ENCODE peak calls at places on chromosomes 6 and 20, in nine cellular contexts. One of them, this sample, is unnamed.

GRCh38 chr6:291697-292505 is at the start of gene DUSP22:
- DNase-seq in cardiac fibroblast: peak
- DNase-seq in neural progenitor cell: peak
- DNase-seq in IMR-90: peak
- DNase-seq in left ventricle myocardium inferior: peak
- DNase-seq in WERI-Rb-1: peak
- DNase-seq in mucosa of descending colon: peak
- DNase-seq in astrocyte of the cerebellum: peak
- DNase-seq in body of pancreas: peak
- DNase-seq in this sample: no peak

GRCh38 chr6:133610271-133610840 is 278.6 kb upstream of the TCF21 start:
- DNase-seq in cardiac fibroblast: peak
- DNase-seq in neural progenitor cell: no peak
- DNase-seq in IMR-90: peak
- DNase-seq in left ventricle myocardium inferior: no peak
- DNase-seq in WERI-Rb-1: no peak
- DNase-seq in mucosa of descending colon: no peak
- DNase-seq in astrocyte of the cerebellum: no peak
- DNase-seq in body of pancreas: no peak
- DNase-seq in this sample: no peak

GRCh38 chr6:42075159-42075838 is 25.0 kb downstream of the TAF8 start:
- DNase-seq in cardiac fibroblast: peak
- DNase-seq in neural progenitor cell: peak
- DNase-seq in IMR-90: peak
- DNase-seq in left ventricle myocardium inferior: peak
- DNase-seq in WERI-Rb-1: peak
- DNase-seq in mucosa of descending colon: peak
- DNase-seq in astrocyte of the cerebellum: peak
- DNase-seq in body of pancreas: peak
- DNase-seq in this sample: no peak

GRCh38 chr6:133856911-133857310 is 32.0 kb upstream of the TCF21 start:
- DNase-seq in cardiac fibroblast: no peak
- DNase-seq in neural progenitor cell: no peak
- DNase-seq in IMR-90: no peak
- DNase-seq in left ventricle myocardium inferior: no peak
- DNase-seq in WERI-Rb-1: no peak
- DNase-seq in mucosa of descending colon: no peak
- DNase-seq in astrocyte of the cerebellum: no peak
- DNase-seq in body of pancreas: no peak
- DNase-seq in this sample: no peak

GRCh38 chr6:149012040-149012545 is 265.3 kb downstream of the UST start:
- DNase-seq in cardiac fibroblast: peak
- DNase-seq in neural progenitor cell: no peak
- DNase-seq in IMR-90: peak
- DNase-seq in left ventricle myocardium inferior: no peak
- DNase-seq in WERI-Rb-1: no peak
- DNase-seq in mucosa of descending colon: peak
- DNase-seq in astrocyte of the cerebellum: peak
- DNase-seq in body of pancreas: no peak
- DNase-seq in this sample: no peak

GRCh38 chr20:48901326-48901725 is 20.2 kb upstream of the ARFGEF2 start:
- DNase-seq in cardiac fibroblast: no peak
- DNase-seq in neural progenitor cell: no peak
- DNase-seq in IMR-90: no peak
- DNase-seq in left ventricle myocardium inferior: no peak
- DNase-seq in WERI-Rb-1: no peak
- DNase-seq in mucosa of descending colon: no peak
- DNase-seq in astrocyte of the cerebellum: no peak
- DNase-seq in body of pancreas: no peak
- DNase-seq in this sample: no peak

GRCh38 chr6:169042061-169042460 is 211.6 kb downstream of the THBS2 start:
- DNase-seq in cardiac fibroblast: peak
- DNase-seq in neural progenitor cell: no peak
- DNase-seq in IMR-90: no peak
- DNase-seq in left ventricle myocardium inferior: no peak
- DNase-seq in WERI-Rb-1: no peak
- DNase-seq in mucosa of descending colon: no peak
- DNase-seq in astrocyte of the cerebellum: no peak
- DNase-seq in body of pancreas: no peak
- DNase-seq in this sample: no peak

GRCh38 chr6:42984924-42985475 is 630 bp downstream of the PPP2R5D start:
- DNase-seq in cardiac fibroblast: peak
- DNase-seq in neural progenitor cell: peak
- DNase-seq in IMR-90: no peak
- DNase-seq in left ventricle myocardium inferior: no peak
- DNase-seq in WERI-Rb-1: no peak
- DNase-seq in mucosa of descending colon: peak
- DNase-seq in astrocyte of the cerebellum: no peak
- DNase-seq in body of pancreas: no peak
- DNase-seq in this sample: no peak

GRCh38 chr6:154302111-154302752 is 54.4 kb downstream of the IPCEF1 start:
- DNase-seq in cardiac fibroblast: peak
- DNase-seq in neural progenitor cell: no peak
- DNase-seq in IMR-90: peak
- DNase-seq in left ventricle myocardium inferior: no peak
- DNase-seq in WERI-Rb-1: no peak
- DNase-seq in mucosa of descending colon: peak
- DNase-seq in astrocyte of the cerebellum: peak
- DNase-seq in body of pancreas: no peak
- DNase-seq in this sample: no peak

DNA sequence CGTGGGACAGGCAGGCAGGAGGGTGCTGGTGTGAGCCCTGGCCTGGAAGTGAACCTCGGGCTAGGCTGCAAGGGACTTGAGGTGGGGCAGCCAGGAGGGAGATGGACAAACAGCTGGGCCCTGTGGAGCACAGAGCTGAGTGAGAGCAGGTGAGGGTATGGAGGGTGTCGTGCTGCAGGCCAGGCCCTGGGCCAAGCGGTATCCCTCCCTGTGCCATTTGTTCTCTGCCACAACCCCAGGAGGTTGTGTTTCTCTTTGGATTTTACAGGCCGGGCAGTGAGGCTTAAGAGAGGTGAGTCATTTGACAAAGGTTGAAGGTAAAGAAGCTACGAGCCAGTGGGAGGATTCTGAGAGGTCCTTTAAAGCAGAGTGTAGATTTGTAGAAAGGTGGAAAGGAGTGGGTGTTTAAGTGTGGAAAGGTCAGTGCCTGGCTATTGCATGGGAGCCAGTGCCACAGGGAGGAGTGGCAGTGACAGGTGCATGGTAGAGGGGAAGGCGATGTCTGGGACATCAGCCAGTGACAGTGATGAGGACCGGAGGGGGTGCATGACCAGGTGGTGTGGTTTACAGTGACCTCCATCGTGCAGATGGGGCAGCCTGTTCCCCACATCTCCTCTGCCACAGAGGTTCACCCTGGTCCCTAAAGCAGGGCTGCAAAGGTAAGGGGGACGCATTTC is 39.8 kb downstream of the GMPR start:
- DNase-seq in cardiac fibroblast: no peak
- DNase-seq in neural progenitor cell: no peak
- DNase-seq in IMR-90: peak
- DNase-seq in left ventricle myocardium inferior: no peak
- DNase-seq in WERI-Rb-1: no peak
- DNase-seq in mucosa of descending colon: no peak
- DNase-seq in astrocyte of the cerebellum: no peak
- DNase-seq in body of pancreas: no peak
- DNase-seq in this sample: no peak
- H3K4me3 ChIP-seq in cardiac fibroblast: no peak
- H3K4me3 ChIP-seq in neural progenitor cell: no peak
- H3K4me3 ChIP-seq in IMR-90: no peak
- H3K4me3 ChIP-seq in left ventricle myocardium inferior: peak
- H3K4me3 ChIP-seq in WERI-Rb-1: no peak
- H3K4me3 ChIP-seq in mucosa of descending colon: no peak
- H3K4me3 ChIP-seq in astrocyte of the cerebellum: no peak
- H3K4me3 ChIP-seq in body of pancreas: no peak
- H3K4me3 ChIP-seq in this sample: no peak

GRCh38 chr20:38926142-38926933 is at the start of gene FAM83D:
- DNase-seq in cardiac fibroblast: peak
- DNase-seq in neural progenitor cell: peak
- DNase-seq in IMR-90: peak
- DNase-seq in left ventricle myocardium inferior: peak
- DNase-seq in WERI-Rb-1: peak
- DNase-seq in mucosa of descending colon: peak
- DNase-seq in astrocyte of the cerebellum: peak
- DNase-seq in body of pancreas: peak
- DNase-seq in this sample: no peak

GRCh38 chr20:38924718-38925117 is 1.5 kb upstream of the FAM83D start:
- DNase-seq in cardiac fibroblast: no peak
- DNase-seq in neural progenitor cell: no peak
- DNase-seq in IMR-90: no peak
- DNase-seq in left ventricle myocardium inferior: no peak
- DNase-seq in WERI-Rb-1: no peak
- DNase-seq in mucosa of descending colon: no peak
- DNase-seq in astrocyte of the cerebellum: no peak
- DNase-seq in body of pancreas: no peak
- DNase-seq in this sample: no peak

GRCh38 chr20:38926934-38927616 is 858 bp downstream of the FAM83D start:
- DNase-seq in cardiac fibroblast: peak
- DNase-seq in neural progenitor cell: no peak
- DNase-seq in IMR-90: peak
- DNase-seq in left ventricle myocardium inferior: no peak
- DNase-seq in WERI-Rb-1: no peak
- DNase-seq in mucosa of descending colon: no peak
- DNase-seq in astrocyte of the cerebellum: peak
- DNase-seq in body of pancreas: no peak
- DNase-seq in this sample: no peak

GRCh38 chr20:38930242-38930569 is 4.0 kb downstream of the FAM83D start:
- DNase-seq in cardiac fibroblast: no peak
- DNase-seq in neural progenitor cell: no peak
- DNase-seq in IMR-90: no peak
- DNase-seq in left ventricle myocardium inferior: no peak
- DNase-seq in WERI-Rb-1: no peak
- DNase-seq in mucosa of descending colon: no peak
- DNase-seq in astrocyte of the cerebellum: no peak
- DNase-seq in body of pancreas: no peak
- DNase-seq in this sample: no peak

DNA sequence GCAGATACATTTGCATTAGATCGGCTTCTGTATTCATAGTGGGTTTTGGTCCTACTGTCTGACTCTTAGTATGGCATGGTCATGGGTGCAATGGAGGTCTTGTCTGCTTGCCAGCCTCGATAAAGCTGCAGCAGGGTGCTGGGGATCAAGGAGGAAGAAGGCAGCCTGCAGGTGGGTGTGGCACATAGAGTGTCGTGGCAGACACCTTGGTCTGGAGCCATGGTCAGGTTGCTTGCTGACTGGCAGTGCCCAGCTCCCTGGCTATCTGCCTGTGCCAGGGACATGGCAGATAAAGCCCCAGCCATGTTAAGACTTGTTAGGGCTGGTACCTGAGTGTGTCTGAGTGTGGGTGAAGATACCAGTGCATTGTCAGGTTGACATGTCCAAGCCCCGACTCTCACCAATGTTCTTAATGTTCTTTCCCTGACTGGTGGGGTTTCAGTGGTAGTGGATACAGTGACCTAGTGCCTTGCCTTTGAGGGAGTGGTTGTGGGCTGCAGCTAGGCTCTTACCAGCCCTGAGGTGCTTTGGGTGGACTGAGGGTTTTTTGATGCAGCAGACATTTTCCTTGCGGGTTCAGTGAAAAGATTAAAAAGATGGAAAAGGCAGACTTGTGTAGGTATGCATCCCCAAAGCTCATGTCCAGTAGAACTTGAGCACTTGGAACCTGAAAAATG is 1.8 kb downstream of the FAM83D start:
- DNase-seq in cardiac fibroblast: no peak
- DNase-seq in neural progenitor cell: no peak
- DNase-seq in IMR-90: no peak
- DNase-seq in left ventricle myocardium inferior: no peak
- DNase-seq in WERI-Rb-1: no peak
- DNase-seq in mucosa of descending colon: peak
- DNase-seq in astrocyte of the cerebellum: no peak
- DNase-seq in body of pancreas: no peak
- DNase-seq in this sample: no peak
- H3K4me3 ChIP-seq in cardiac fibroblast: peak
- H3K4me3 ChIP-seq in neural progenitor cell: peak
- H3K4me3 ChIP-seq in IMR-90: peak
- H3K4me3 ChIP-seq in left ventricle myocardium inferior: no peak
- H3K4me3 ChIP-seq in WERI-Rb-1: peak
- H3K4me3 ChIP-seq in mucosa of descending colon: no peak
- H3K4me3 ChIP-seq in astrocyte of the cerebellum: no peak
- H3K4me3 ChIP-seq in body of pancreas: no peak
- H3K4me3 ChIP-seq in this sample: peak

GRCh38 chr6:56841372-56841749 is 113.5 kb upstream of the BEND6 start:
- DNase-seq in cardiac fibroblast: no peak
- DNase-seq in neural progenitor cell: no peak
- DNase-seq in IMR-90: no peak
- DNase-seq in left ventricle myocardium inferior: no peak
- DNase-seq in WERI-Rb-1: no peak
- DNase-seq in mucosa of descending colon: no peak
- DNase-seq in astrocyte of the cerebellum: no peak
- DNase-seq in body of pancreas: no peak
- DNase-seq in this sample: no peak
- H3K4me3 ChIP-seq in cardiac fibroblast: peak
- H3K4me3 ChIP-seq in neural progenitor cell: peak
- H3K4me3 ChIP-seq in IMR-90: peak
- H3K4me3 ChIP-seq in left ventricle myocardium inferior: peak
- H3K4me3 ChIP-seq in WERI-Rb-1: no peak
- H3K4me3 ChIP-seq in mucosa of descending colon: no peak
- H3K4me3 ChIP-seq in astrocyte of the cerebellum: peak
- H3K4me3 ChIP-seq in body of pancreas: no peak
- H3K4me3 ChIP-seq in this sample: no peak

GRCh38 chr20:15162061-15162740 is 824.8 kb upstream of the FLRT3 start:
- DNase-seq in cardiac fibroblast: no peak
- DNase-seq in neural progenitor cell: no peak
- DNase-seq in IMR-90: no peak
- DNase-seq in left ventricle myocardium inferior: no peak
- DNase-seq in WERI-Rb-1: no peak
- DNase-seq in mucosa of descending colon: peak
- DNase-seq in astrocyte of the cerebellum: no peak
- DNase-seq in body of pancreas: no peak
- DNase-seq in this sample: no peak
- H3K4me3 ChIP-seq in cardiac fibroblast: no peak
- H3K4me3 ChIP-seq in neural progenitor cell: no peak
- H3K4me3 ChIP-seq in IMR-90: no peak
- H3K4me3 ChIP-seq in left ventricle myocardium inferior: peak
- H3K4me3 ChIP-seq in WERI-Rb-1: no peak
- H3K4me3 ChIP-seq in mucosa of descending colon: no peak
- H3K4me3 ChIP-seq in astrocyte of the cerebellum: no peak
- H3K4me3 ChIP-seq in body of pancreas: no peak
- H3K4me3 ChIP-seq in this sample: no peak

DNA sequence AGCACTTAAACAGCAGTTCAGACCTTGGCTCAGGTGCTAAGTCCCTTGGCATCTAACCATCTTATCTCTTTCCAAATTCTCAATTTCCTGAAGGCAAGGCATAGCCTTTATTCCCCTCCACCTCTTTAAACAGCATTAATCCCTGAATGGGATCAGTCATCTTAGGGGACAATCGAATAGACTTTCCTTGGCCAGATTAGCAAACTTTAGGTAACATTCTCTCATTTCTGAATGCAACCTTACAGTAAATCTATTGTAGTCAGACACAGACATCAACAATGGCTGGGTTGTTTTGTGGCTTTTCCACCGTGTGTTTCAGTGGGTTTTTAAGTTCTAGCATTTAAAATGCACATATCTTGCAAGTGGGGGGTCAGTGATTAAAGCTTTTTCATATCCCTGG is 56.8 kb downstream of the ATP9A start:
- DNase-seq in cardiac fibroblast: no peak
- DNase-seq in neural progenitor cell: peak
- DNase-seq in IMR-90: no peak
- DNase-seq in left ventricle myocardium inferior: no peak
- DNase-seq in WERI-Rb-1: no peak
- DNase-seq in mucosa of descending colon: no peak
- DNase-seq in astrocyte of the cerebellum: no peak
- DNase-seq in body of pancreas: no peak
- DNase-seq in this sample: no peak
- H3K4me3 ChIP-seq in cardiac fibroblast: no peak
- H3K4me3 ChIP-seq in neural progenitor cell: no peak
- H3K4me3 ChIP-seq in IMR-90: no peak
- H3K4me3 ChIP-seq in left ventricle myocardium inferior: no peak
- H3K4me3 ChIP-seq in WERI-Rb-1: no peak
- H3K4me3 ChIP-seq in mucosa of descending colon: no peak
- H3K4me3 ChIP-seq in astrocyte of the cerebellum: no peak
- H3K4me3 ChIP-seq in body of pancreas: no peak
- H3K4me3 ChIP-seq in this sample: no peak

This sample was measured in vagina.